ENCODE peak calls at places on chromosomes 2 and 18, in eight cellular contexts. G is tibial artery, M is PC-9, E is IMR-90, A is epithelial cell of esophagus, O is heart left ventricle, R is body of pancreas, C is mammary epithelial cell. Z is an unnamed sample.

GRCh38 chr18:23143059-23143831 is 8.0 kb downstream of the CABLES1 start:
- DNase-seq in A (peak; percentile 83), O (no peak), E (no peak), C (peak; percentile 80), R (peak; percentile 31), M (peak; percentile 33), G (peak; percentile 78), Z (peak; percentile 59)

GRCh38 chr18:63439334-63439733 is 17.1 kb upstream of the VPS4B start:
- DNase-seq in A (peak; percentile 78), M (peak; percentile 25), G (peak; percentile 41), E (peak; percentile 70), R (peak; percentile 54), C (peak; percentile 64), O (no peak), Z (peak; percentile 83)

GRCh38 chr2:36362291-36362690 is 6.7 kb downstream of the CRIM1 start:
- DNase-seq in E (peak; percentile 79), R (no peak), G (no peak), A (peak; percentile 85), O (no peak), C (peak; percentile 83), M (no peak), Z (peak; percentile 81)

GRCh38 chr2:26514045-26514444 is 36.1 kb upstream of the OTOF start:
- DNase-seq in R (no peak), G (no peak), M (no peak), A (no peak), O (no peak), E (no peak), C (no peak), Z (no peak)

GRCh38 chr18:46868171-46868921 is 49.0 kb downstream of the PIAS2 start:
- DNase-seq in O (no peak), R (no peak), C (no peak), A (peak; percentile 58), M (no peak), E (no peak), G (no peak), Z (no peak)

GRCh38 chr2:48483916-48484315 is 46.0 kb upstream of the STON1 start:
- DNase-seq in G (no peak), C (no peak), M (no peak), A (peak; percentile 35), E (peak; percentile 91), R (no peak), O (no peak), Z (peak; percentile 95)

GRCh38 chr2:120435671-120436459 is 89.9 kb downstream of the INHBB start:
- DNase-seq in G (no peak), E (no peak), M (no peak), C (no peak), O (no peak), A (no peak), R (no peak), Z (no peak)

GRCh38 chr2:67216881-67217280 is 180.3 kb upstream of the ETAA1 start:
- DNase-seq in R (no peak), E (no peak), A (no peak), C (no peak), M (no peak), O (no peak), G (no peak), Z (no peak)

GRCh38 chr2:27118525-27119329 is at the start of gene CGREF1:
- DNase-seq in E (no peak), C (no peak), M (no peak), G (no peak), A (peak; percentile 9), O (no peak), R (no peak), Z (no peak)

GRCh38 chr18:63603772-63604171 is 16.6 kb downstream of the SERPINB13 start:
- DNase-seq in O (no peak), R (no peak), A (peak; percentile 88), C (peak; percentile 82), M (no peak), E (peak; percentile 12), G (no peak), Z (no peak)

GRCh38 chr18:46675112-46675511 is 18.1 kb upstream of the LOXHD1 start:
- DNase-seq in O (no peak), E (no peak), C (no peak), R (no peak), A (no peak), M (no peak), G (no peak), Z (no peak)

GRCh38 chr2:201913197-201913596 is 106.9 kb downstream of the CDK15 start:
- DNase-seq in M (no peak), A (no peak), G (no peak), R (no peak), E (peak; percentile 71), O (no peak), C (no peak), Z (no peak)

GRCh38 chr2:100142393-100142792 is at the start of gene AFF3:
- DNase-seq in O (peak; percentile 46), E (no peak), M (no peak), R (no peak), A (no peak), G (peak; percentile 29), C (no peak), Z (no peak)

GRCh38 chr2:88190808-88191721 is 20.9 kb downstream of the THNSL2 start:
- DNase-seq in R (peak; percentile 46), E (peak; percentile 23), A (peak; percentile 52), O (no peak), G (no peak), C (peak; percentile 13), M (peak; percentile 33), Z (peak; percentile 43)

GRCh38 chr2:240143276-240143675 is 2.8 kb upstream of the OTOS start:
- DNase-seq in A (no peak), M (no peak), E (no peak), G (no peak), C (no peak), O (no peak), R (no peak), Z (no peak)

GRCh38 chr2:54767921-54768320 is 44.5 kb downstream of the EML6 start:
- DNase-seq in G (no peak), A (peak; percentile 89), C (peak; percentile 82), E (peak; percentile 47), R (no peak), M (no peak), O (no peak), Z (peak; percentile 77)

GRCh38 chr18:26546875-26547301 is 1.5 kb downstream of the KCTD1 start:
- DNase-seq in A (no peak), M (no peak), R (no peak), O (no peak), E (no peak), G (no peak), C (no peak), Z (no peak)

GRCh38 chr18:61943175-61943964 is 50.6 kb upstream of the RNF152 start:
- DNase-seq in G (no peak), E (peak; percentile 31), A (no peak), C (no peak), R (no peak), M (no peak), O (no peak), Z (no peak)

GRCh38 chr2:100780203-100781008 is 39.5 kb upstream of the NPAS2 start:
- DNase-seq in G (no peak), R (peak; percentile 45), A (peak; percentile 93), E (peak; percentile 81), C (peak; percentile 98), M (peak; percentile 50), O (no peak), Z (peak; percentile 88)

GRCh38 chr18:69718912-69719547 is 228.6 kb downstream of the CD226 start:
- DNase-seq in E (no peak), R (no peak), M (no peak), C (no peak), O (no peak), G (no peak), A (peak; percentile 21), Z (no peak)

GRCh38 chr2:89833116-89833779 is 1141.8 kb downstream of the RPIA start:
- DNase-seq in M (no peak), R (no peak), A (no peak), G (no peak), E (peak; percentile 46), O (no peak), C (peak; percentile 39), Z (peak; percentile 29)

GRCh38 chr18:22167471-22168151 is 1.8 kb upstream of the GATA6 start:
- DNase-seq in R (peak; percentile 60), G (peak; percentile 56), M (no peak), A (peak; percentile 34), C (no peak), O (peak; percentile 53), E (no peak), Z (peak; percentile 66)

GRCh38 chr2:214311031-214311533 is 99.8 kb upstream of the VWC2L start:
- DNase-seq in R (no peak), C (no peak), A (no peak), E (no peak), G (no peak), O (no peak), M (no peak), Z (no peak)

GRCh38 chr2:46000660-46001059 is 296.5 kb upstream of the EPAS1 start:
- DNase-seq in E (no peak), O (no peak), M (no peak), A (no peak), G (no peak), C (no peak), R (no peak), Z (no peak)
- H3K4me3 ChIP-seq in E (no peak overlapping the region), O (no peak overlapping the region), M (no peak overlapping the region), A (no peak overlapping the region), G (peak overlapping the region; percentile 31), C (no peak overlapping the region), R (no peak overlapping the region), Z (no peak overlapping the region)

GRCh38 chr2:165417009-165417408 is 52.5 kb upstream of the CSRNP3 start:
- DNase-seq in E (no peak), C (no peak), M (no peak), G (no peak), O (no peak), A (no peak), R (no peak), Z (no peak)
- TF ChIP-seq CTCF in E (no peak), C (no peak), M (no peak), G (no peak), O (no peak), A (peak; percentile 2), R (no peak), Z (no peak)

DNA sequence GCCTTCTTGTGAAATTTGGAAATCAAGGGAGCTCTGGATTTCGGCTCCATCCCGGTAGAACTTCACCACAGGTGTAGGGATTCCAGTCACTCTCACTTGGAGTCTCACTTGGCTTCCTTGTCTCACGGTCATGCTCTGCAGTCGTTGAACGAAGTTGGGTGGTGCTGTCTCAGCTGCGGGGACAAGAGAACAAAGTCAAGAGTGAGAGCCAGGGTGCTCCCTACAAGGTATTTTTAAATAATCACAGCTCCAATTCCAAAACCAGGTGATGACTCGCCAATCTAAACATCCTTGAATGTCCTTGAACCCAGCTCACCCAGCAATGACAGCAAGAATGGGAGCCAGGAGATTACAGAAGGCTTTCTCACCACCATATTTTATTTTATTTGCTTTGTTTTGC is 6.7 kb downstream of the TTN start:
- DNase-seq in G (no peak), C (no peak), M (no peak), E (no peak), O (peak; percentile 27), R (no peak), A (no peak), Z (no peak)
- H3K4me3 ChIP-seq in G (no peak overlapping the region), C (no peak overlapping the region), M (no peak overlapping the region), E (no peak overlapping the region), O (no peak overlapping the region), R (no peak overlapping the region), A (no peak overlapping the region), Z (no peak overlapping the region)

DNA sequence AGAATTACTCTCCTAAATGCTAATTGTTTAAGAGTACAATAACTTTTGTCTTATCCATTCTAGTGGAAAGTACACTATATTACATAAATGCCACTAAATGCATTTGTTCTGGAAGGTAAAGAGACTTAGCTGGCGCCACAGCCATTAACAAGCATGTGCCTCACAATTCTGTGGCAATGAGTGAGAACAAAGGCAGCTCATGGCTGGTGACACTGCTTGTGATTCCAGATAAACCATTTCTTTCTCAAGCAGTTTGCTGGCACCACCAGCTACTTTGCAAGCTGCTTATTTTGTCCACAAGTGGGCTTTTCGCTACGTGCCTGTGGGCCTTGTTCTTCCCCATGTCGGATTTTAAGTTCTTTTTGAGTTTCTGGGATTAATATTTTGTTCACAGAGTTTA is 147.6 kb upstream of the SMAD7 start:
- DNase-seq in R (no peak), M (no peak), O (no peak), A (no peak), E (no peak), G (no peak), C (no peak), Z (no peak)
- TF ChIP-seq CTCF in R (no peak), M (no peak), O (no peak), A (no peak), E (no peak), G (no peak), C (no peak), Z (no peak)

Z was measured in fibroblast of pulmonary artery.